ENCODE peak calls at places on chromosomes 1 and 21, in five cellular contexts. N is esophagus squamous epithelium, L is colonic mucosa, G is A549, Y is natural killer cell. A is an unnamed sample.

GRCh38 chr21:42704861-42705260 is 51.4 kb downstream of the PDE9A start:
- DNase-seq in L (no peak), Y (no peak), N (no peak), G (no peak), A (no peak)

GRCh38 chr1:30659702-30660101 is 63.7 kb downstream of the MATN1 start:
- DNase-seq in G (no peak), Y (no peak), L (no peak), N (no peak), A (no peak)

GRCh38 chr1:29379438-29380073 is 143.2 kb downstream of the PTPRU start:
- DNase-seq in N (no peak), L (no peak), Y (no peak), G (peak; percentile 65), A (no peak)

GRCh38 chr1:206907304-206907991 is 10.2 kb downstream of the IL24 start:
- DNase-seq in L (no peak), N (no peak), Y (no peak), G (peak; percentile 67), A (no peak)

GRCh38 chr1:207495816-207496792 is at the start of gene CR1:
- DNase-seq in G (no peak), Y (no peak), L (no peak), N (no peak), A (peak; percentile 67)

GRCh38 chr1:29708381-29708780 is 472.1 kb downstream of the PTPRU start:
- DNase-seq in Y (no peak), L (no peak), G (peak; percentile 19), N (no peak), A (no peak)

GRCh38 chr1:165858364-165858823 is 31.0 kb downstream of the UCK2 start:
- DNase-seq in Y (no peak), G (no peak), N (no peak), L (peak; percentile 47), A (no peak)

GRCh38 chr1:209885403-209886218 is 52.4 kb upstream of the SYT14 start:
- DNase-seq in N (no peak), G (no peak), L (no peak), Y (no peak), A (no peak)

GRCh38 chr1:45802343-45803298 is 791 bp upstream of the MAST2 start:
- DNase-seq in G (peak; percentile 86), N (peak; percentile 16), L (peak; percentile 76), Y (peak; percentile 19), A (peak; percentile 92)

GRCh38 chr1:35591211-35591610 is 18.1 kb downstream of the TFAP2E start:
- DNase-seq in Y (no peak), N (no peak), L (no peak), G (no peak), A (no peak)

GRCh38 chr1:25431495-25432363 is 1.0 kb downstream of the MACO1 start:
- DNase-seq in G (no peak), Y (no peak), L (peak; percentile 36), N (no peak), A (no peak)

GRCh38 chr1:232622378-232622777 is 7.6 kb downstream of the SIPA1L2 start:
- DNase-seq in Y (no peak), G (no peak), L (peak; percentile 82), N (no peak), A (no peak)

GRCh38 chr1:167457936-167458584 is 60.3 kb downstream of the CD247 start:
- DNase-seq in Y (peak; percentile 13), L (no peak), N (no peak), G (no peak), A (no peak)

GRCh38 chr1:177983824-177984528 is 14.1 kb upstream of the SEC16B start:
- DNase-seq in G (peak; percentile 34), Y (no peak), L (peak; percentile 32), N (no peak), A (no peak)

GRCh38 chr1:212618466-212619210 is 10.1 kb downstream of the ATF3 start:
- DNase-seq in L (no peak), N (no peak), Y (no peak), G (no peak), A (no peak)

GRCh38 chr1:232979596-232979995 is 29.2 kb downstream of the NTPCR start:
- DNase-seq in G (no peak), N (no peak), Y (no peak), L (no peak), A (no peak)

GRCh38 chr1:35809156-35810095 is 1.6 kb downstream of the AGO4 start:
- DNase-seq in N (no peak), L (no peak), Y (no peak), G (no peak), A (no peak)

GRCh38 chr1:235429143-235429542 is 61.9 kb downstream of the TBCE start:
- DNase-seq in G (no peak), N (no peak), Y (no peak), L (no peak), A (no peak)

GRCh38 chr1:42692461-42692860 is 10.2 kb downstream of the YBX1 start:
- DNase-seq in G (no peak), Y (no peak), L (peak; percentile 64), N (no peak), A (no peak)

GRCh38 chr1:42176902-42177519 is 12.5 kb upstream of the GUCA2A start:
- DNase-seq in G (peak; percentile 56), L (no peak), Y (no peak), N (no peak), A (no peak)

GRCh38 chr1:29125237-29125641 is 1.5 kb upstream of the TMEM200B start:
- DNase-seq in G (no peak), N (no peak), Y (no peak), L (no peak), A (no peak)

GRCh38 chr1:104906141-104906540 is 1156.4 kb downstream of the AMY1C start:
- DNase-seq in N (no peak), G (no peak), L (no peak), Y (no peak), A (no peak)

GRCh38 chr1:203196371-203196770 is 9.9 kb upstream of the CHI3L1 start:
- DNase-seq in Y (no peak), L (no peak), G (no peak), N (no peak), A (no peak)

GRCh38 chr1:65691152-65691900 is 101.4 kb upstream of the PDE4B start:
- DNase-seq in L (no peak), G (no peak), Y (no peak), N (no peak), A (no peak)

GRCh38 chr1:217109928-217110327 is 386.7 kb upstream of the ESRRG start:
- DNase-seq in G (no peak), L (no peak), Y (no peak), N (no peak), A (no peak)

GRCh38 chr21:41953831-41954653 is at the start of gene C2CD2:
- DNase-seq in G (peak; percentile 64), N (no peak), L (peak; percentile 68), Y (no peak), A (no peak)

GRCh38 chr1:67307251-67308060 is at the start of gene IL12RB2:
- DNase-seq in G (no peak), L (peak; percentile 20), Y (peak; percentile 38), N (no peak), A (no peak)

DNA sequence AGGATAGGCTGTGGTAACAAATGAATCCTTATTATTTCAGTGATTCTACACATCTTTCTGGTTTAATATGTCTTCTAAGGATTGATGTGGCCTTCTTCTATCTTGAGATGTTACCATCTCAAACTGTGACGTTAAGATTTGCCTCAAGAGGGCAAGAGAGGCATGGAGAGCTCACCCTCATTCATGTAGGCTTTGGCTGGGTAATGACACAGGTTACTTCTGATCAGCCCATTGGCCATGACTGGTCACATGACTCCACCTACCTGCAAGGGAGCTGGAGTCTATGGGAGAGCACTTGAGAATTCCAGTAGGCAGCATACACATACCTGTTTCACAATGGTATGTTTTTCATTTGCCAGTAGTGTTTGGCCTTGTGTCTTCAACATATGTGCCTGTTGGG is 30.0 kb downstream of the CACHD1 start:
- DNase-seq in G (peak; percentile 43), L (no peak), N (no peak), Y (no peak), A (no peak)
- TF ChIP-seq CTCF in G (no peak), L (no peak), N (no peak), Y (no peak), A (no peak)

GRCh38 chr1:248852548-248852947 is 6.3 kb downstream of the ZNF692 start:
- DNase-seq in Y (no peak), L (no peak), G (no peak), N (no peak), A (no peak)
- TF ChIP-seq CTCF in Y (no peak), L (no peak), G (no peak), N (no peak), A (no peak)

GRCh38 chr1:47511825-47512224 is 74.0 kb downstream of the FOXD2 start:
- DNase-seq in N (no peak), Y (no peak), L (no peak), G (no peak), A (no peak)

GRCh38 chr1:47514229-47514628 is 76.4 kb downstream of the FOXD2 start:
- DNase-seq in N (no peak), G (no peak), Y (no peak), L (no peak), A (no peak)

GRCh38 chr1:47513393-47513792 is 75.5 kb downstream of the FOXD2 start:
- DNase-seq in Y (no peak), N (no peak), G (no peak), L (no peak), A (no peak)

GRCh38 chr1:47519491-47519890 is 81.6 kb downstream of the FOXD2 start:
- DNase-seq in N (no peak), Y (no peak), G (no peak), L (no peak), A (no peak)

GRCh38 chr1:47515390-47515789 is 77.5 kb downstream of the FOXD2 start:
- DNase-seq in N (no peak), Y (no peak), G (no peak), L (no peak), A (no peak)
- TF ChIP-seq CTCF in N (no peak), Y (no peak), G (no peak), L (no peak), A (no peak)

DNA sequence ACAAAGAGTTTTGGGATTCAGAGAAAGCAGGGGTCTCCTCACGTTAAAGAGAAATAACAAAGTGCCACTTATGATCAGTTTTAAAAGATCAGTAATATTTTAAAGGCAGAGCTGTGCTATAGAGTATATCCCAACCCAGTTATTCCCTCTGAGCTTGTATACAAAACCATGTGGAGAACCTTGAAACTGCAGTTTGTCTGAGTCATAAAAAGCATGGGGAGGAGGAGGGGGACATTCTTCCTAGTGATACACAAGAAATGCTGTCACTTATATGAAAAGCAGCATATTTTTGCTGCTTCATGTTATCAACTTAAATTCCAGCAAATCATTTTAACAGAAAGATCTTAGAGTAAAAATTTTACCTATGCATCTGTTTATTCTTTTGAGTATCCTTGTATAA is 244.5 kb downstream of the GPR52 start:
- DNase-seq in G (peak; percentile 9), L (no peak), N (no peak), Y (no peak), A (no peak)
- TF ChIP-seq CTCF in G (no peak), L (no peak), N (no peak), Y (no peak), A (no peak)